ENCODE peak calls at places on chromosomes 5 and 9, in nine cellular contexts. R, O, I, K, V, U, W, X and N are unnamed samples. For H3K4me1 and H3K27me3, the result is how much of the 10 kb centered on the place peaks cover.

GRCh38 chr9:107734231-107735014 is 244.9 kb upstream of the KLF4 start:
- DNase-seq in R (no peak), O (no peak), I (no peak), K (no peak), V (peak), U (no peak), W (no peak), X (peak), N (no peak)

GRCh38 chr9:126498331-126498730 is 115.4 kb upstream of the LMX1B start:
- DNase-seq in R (no peak), O (no peak), I (peak), K (no peak), V (no peak), U (no peak), W (no peak), X (no peak), N (peak)

GRCh38 chr5:172178301-172179031 is 9.6 kb downstream of the STK10 start:
- DNase-seq in R (peak), O (no peak), I (no peak), K (no peak), V (no peak), U (peak), W (no peak), X (no peak), N (peak)

GRCh38 chr9:137396227-137396626 is 26.7 kb downstream of the EXD3 start:
- DNase-seq in R (no peak), O (no peak), I (no peak), K (no peak), V (no peak), U (peak), W (no peak), X (no peak), N (no peak)

GRCh38 chr5:64229163-64229774 is 63.6 kb downstream of the RNF180 start:
- DNase-seq in R (no peak), O (no peak), I (no peak), K (no peak), V (no peak), U (peak), W (no peak), X (no peak), N (no peak)

GRCh38 chr5:10513501-10514442 is 50.1 kb upstream of the ANKRD33B start:
- DNase-seq in R (no peak), O (no peak), I (no peak), K (no peak), V (no peak), U (peak), W (no peak), X (no peak), N (peak)

GRCh38 chr5:158899792-158900191 is 199.9 kb downstream of the EBF1 start:
- DNase-seq in R (no peak), O (no peak), I (no peak), K (peak), V (peak), U (no peak), W (peak), X (peak), N (no peak)

GRCh38 chr5:57843016-57843402 is 360.4 kb upstream of the ACTBL2 start:
- DNase-seq in R (no peak), O (no peak), I (no peak), K (no peak), V (no peak), U (no peak), W (no peak), X (no peak), N (no peak)

GRCh38 chr5:103245773-103246172 is 12.8 kb upstream of the MACIR start:
- DNase-seq in R (no peak), O (no peak), I (no peak), K (no peak), V (no peak), U (no peak), W (no peak), X (no peak), N (no peak)

GRCh38 chr5:13946111-13946510 is 1.6 kb upstream of the DNAH5 start:
- DNase-seq in R (no peak), O (no peak), I (no peak), K (no peak), V (no peak), U (no peak), W (no peak), X (no peak), N (no peak)

GRCh38 chr5:65506961-65507360 is 25.2 kb upstream of the ADAMTS6 start:
- DNase-seq in R (no peak), O (no peak), I (no peak), K (no peak), V (no peak), U (no peak), W (no peak), X (no peak), N (no peak)

GRCh38 chr9:38026840-38027527 is 42.0 kb downstream of the SHB start:
- DNase-seq in R (no peak), O (no peak), I (no peak), K (no peak), V (no peak), U (no peak), W (no peak), X (no peak), N (no peak)

GRCh38 chr9:38029923-38030638 is 38.9 kb downstream of the SHB start:
- DNase-seq in R (no peak), O (no peak), I (no peak), K (no peak), V (no peak), U (no peak), W (no peak), X (no peak), N (no peak)

GRCh38 chr9:38025166-38025565 is 43.9 kb downstream of the SHB start:
- DNase-seq in R (no peak), O (no peak), I (no peak), K (no peak), V (no peak), U (no peak), W (no peak), X (no peak), N (no peak)

GRCh38 chr9:38026021-38026809 is 42.8 kb downstream of the SHB start:
- DNase-seq in R (no peak), O (no peak), I (peak), K (no peak), V (peak), U (no peak), W (peak), X (peak), N (no peak)

DNA sequence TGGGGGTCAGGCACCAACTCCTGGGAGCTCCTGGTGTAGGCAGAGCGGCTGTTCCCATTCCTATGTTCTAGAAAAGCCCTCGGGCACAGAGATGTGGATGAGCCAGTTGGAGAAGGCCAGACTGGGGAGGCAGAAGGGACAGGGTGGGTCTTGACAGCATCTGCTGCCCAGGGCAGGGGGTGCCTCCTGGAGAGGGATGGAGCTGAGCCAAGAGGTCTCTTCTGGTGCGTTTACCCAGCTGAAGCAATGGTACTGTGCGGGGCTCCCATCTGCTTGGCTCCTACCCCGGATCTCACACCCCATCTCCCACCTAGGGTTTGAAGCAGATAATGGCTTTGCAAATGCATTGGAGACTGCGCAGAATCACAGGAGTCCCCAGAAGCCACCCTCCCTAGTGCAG is 41.3 kb downstream of the SHB start:
- DNase-seq in R (no peak), O (no peak), I (no peak), K (no peak), V (no peak), U (no peak), W (no peak), X (no peak), N (no peak)
- H3K4me1 ChIP-seq in R (under half), O (under half), I (half or more), K (under half), V (under half), U (under half), W (half or more), X (half or more), N (under half)

DNA sequence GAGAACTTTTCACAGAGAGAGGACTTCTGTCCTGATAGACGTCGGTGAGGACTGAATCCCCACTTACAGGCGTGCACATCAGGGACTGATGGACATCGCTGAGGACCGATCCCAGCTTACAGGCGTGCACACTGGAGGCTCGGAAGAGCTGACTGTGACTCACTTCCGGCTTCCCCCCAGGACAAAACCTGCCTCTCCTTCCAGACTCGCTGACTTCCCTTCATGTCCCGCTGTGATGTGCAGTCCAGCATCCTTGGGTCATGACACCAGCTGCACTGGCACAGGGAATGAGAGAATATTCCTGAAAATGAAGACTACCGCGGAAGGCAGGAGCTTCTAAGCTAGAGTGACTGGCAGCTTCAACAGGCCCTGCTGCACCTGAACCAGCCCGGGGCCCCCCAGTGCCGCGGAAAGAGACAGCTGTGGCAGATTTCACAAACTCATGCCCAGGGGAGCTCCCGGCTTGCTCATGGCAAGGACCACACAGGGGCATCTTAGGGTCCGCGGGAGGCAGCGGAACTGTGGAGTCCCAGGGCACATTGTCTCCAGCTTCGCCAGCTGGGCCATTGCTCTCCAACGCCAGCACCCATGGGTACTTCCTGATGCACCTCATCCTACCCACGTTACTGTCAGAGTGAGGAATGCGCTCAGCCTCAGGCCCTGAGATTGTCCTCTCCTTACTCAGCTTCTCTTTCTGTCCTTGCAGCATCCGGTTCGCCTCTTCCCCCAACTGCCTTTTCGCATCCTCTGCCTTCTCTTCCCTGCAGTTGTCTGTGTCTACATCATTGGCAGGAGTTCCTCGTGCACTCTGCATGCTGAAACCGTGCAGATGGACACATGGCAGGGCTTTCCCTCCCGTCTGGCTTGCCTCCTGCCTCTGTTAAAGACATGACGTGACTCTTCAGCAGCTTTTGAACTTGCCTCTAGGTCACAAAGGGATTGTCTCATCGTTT is 29.5 kb downstream of the SURF6 start:
- DNase-seq in R (no peak), O (no peak), I (no peak), K (no peak), V (no peak), U (no peak), W (no peak), X (no peak), N (no peak)
- H3K4me3 ChIP-seq in R (no peak), O (no peak), I (no peak), K (no peak), V (no peak), U (no peak), W (no peak), X (no peak), N (no peak)

DNA sequence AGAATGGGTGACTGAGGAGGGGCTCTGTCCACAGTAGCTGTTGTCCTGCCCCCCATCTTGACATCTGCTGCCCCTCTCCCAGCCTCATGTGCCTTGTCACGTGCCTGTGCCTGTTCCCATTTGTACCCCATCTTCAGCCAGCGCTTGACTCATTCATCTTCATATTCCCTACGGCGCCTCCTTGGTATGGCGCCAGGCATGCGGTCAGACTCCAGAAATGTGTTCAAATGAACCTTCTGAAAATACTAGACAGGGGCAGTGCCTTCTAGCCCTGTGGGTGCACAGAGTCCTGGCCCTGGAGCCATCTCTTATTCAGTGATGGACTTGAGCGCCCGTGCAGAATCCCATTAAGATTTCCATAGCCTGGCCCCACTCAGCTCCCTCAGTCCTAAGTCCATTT is 46.2 kb downstream of the CFAP77 start:
- DNase-seq in R (no peak), O (no peak), I (no peak), K (no peak), V (no peak), U (no peak), W (no peak), X (no peak), N (no peak)
- H3K27me3 ChIP-seq in R (under half), O (under half), I (under half), K (under half), V (under half), U (under half), W (under half), X (under half), N (under half)

GRCh38 chr5:34740306-34740891 is 84.3 kb downstream of the RAI14 start:
- DNase-seq in R (no peak), O (no peak), I (no peak), K (no peak), V (peak), U (no peak), W (peak), X (no peak), N (no peak)
- H3K4me1 ChIP-seq in R (under half), O (under half), I (under half), K (under half), V (under half), U (under half), W (under half), X (under half), N (under half)